ENCODE peak calls at places on chromosomes 11 and 22, in ten cellular contexts. One of them, this sample, is unnamed.

GRCh38 chr11:35267504-35267903 is 128.5 kb downstream of the CD44 start:
- DNase-seq in suprapubic skin: no peak
- DNase-seq in K562: no peak
- DNase-seq in ovary: no peak
- DNase-seq in kidney epithelial cell: peak; percentile 52
- DNase-seq in tibial artery: no peak
- DNase-seq in CD8-positive, alpha-beta T cell: no peak
- DNase-seq in HCT116: no peak
- DNase-seq in upper lobe of left lung: no peak
- DNase-seq in spleen: no peak
- DNase-seq in this sample: no peak

GRCh38 chr11:72860592-72860991 is 46.4 kb downstream of the ATG16L2 start:
- DNase-seq in suprapubic skin: no peak
- DNase-seq in K562: no peak
- DNase-seq in ovary: no peak
- DNase-seq in kidney epithelial cell: no peak
- DNase-seq in tibial artery: no peak
- DNase-seq in CD8-positive, alpha-beta T cell: no peak
- DNase-seq in HCT116: no peak
- DNase-seq in upper lobe of left lung: peak; percentile 45
- DNase-seq in spleen: no peak
- DNase-seq in this sample: no peak

GRCh38 chr11:126061707-126062678 is 673 bp downstream of the CDON start:
- DNase-seq in suprapubic skin: peak; percentile 85
- DNase-seq in K562: no peak
- DNase-seq in ovary: peak; percentile 77
- DNase-seq in kidney epithelial cell: no peak
- DNase-seq in tibial artery: peak; percentile 45
- DNase-seq in CD8-positive, alpha-beta T cell: no peak
- DNase-seq in HCT116: peak; percentile 23
- DNase-seq in upper lobe of left lung: peak; percentile 51
- DNase-seq in spleen: peak; percentile 86
- DNase-seq in this sample: no peak

GRCh38 chr22:17281026-17281809 is 62.0 kb upstream of the ADA2 start:
- DNase-seq in suprapubic skin: no peak
- DNase-seq in K562: no peak
- DNase-seq in ovary: no peak
- DNase-seq in kidney epithelial cell: no peak
- DNase-seq in tibial artery: no peak
- DNase-seq in CD8-positive, alpha-beta T cell: no peak
- DNase-seq in HCT116: no peak
- DNase-seq in upper lobe of left lung: no peak
- DNase-seq in spleen: peak; percentile 54
- DNase-seq in this sample: no peak

GRCh38 chr11:69479591-69480271 is 1.7 kb upstream of the LINC01488 start:
- DNase-seq in suprapubic skin: no peak
- DNase-seq in K562: no peak
- DNase-seq in ovary: no peak
- DNase-seq in kidney epithelial cell: no peak
- DNase-seq in tibial artery: peak; percentile 44
- DNase-seq in CD8-positive, alpha-beta T cell: no peak
- DNase-seq in HCT116: no peak
- DNase-seq in upper lobe of left lung: no peak
- DNase-seq in spleen: peak; percentile 70
- DNase-seq in this sample: no peak

GRCh38 chr11:11036185-11037161 is 178.6 kb upstream of the ZBED5 start:
- DNase-seq in suprapubic skin: no peak
- DNase-seq in K562: peak; percentile 42
- DNase-seq in ovary: no peak
- DNase-seq in kidney epithelial cell: peak; percentile 43
- DNase-seq in tibial artery: no peak
- DNase-seq in CD8-positive, alpha-beta T cell: no peak
- DNase-seq in HCT116: peak; percentile 64
- DNase-seq in upper lobe of left lung: peak; percentile 26
- DNase-seq in spleen: no peak
- DNase-seq in this sample: no peak

GRCh38 chr11:68146704-68147474 is 25.7 kb upstream of the CHKA start:
- DNase-seq in suprapubic skin: no peak
- DNase-seq in K562: peak; percentile 81
- DNase-seq in ovary: no peak
- DNase-seq in kidney epithelial cell: no peak
- DNase-seq in tibial artery: no peak
- DNase-seq in CD8-positive, alpha-beta T cell: no peak
- DNase-seq in HCT116: no peak
- DNase-seq in upper lobe of left lung: peak; percentile 79
- DNase-seq in spleen: no peak
- DNase-seq in this sample: no peak

GRCh38 chr11:105130189-105130813 is 9.3 kb downstream of the CARD18 start:
- DNase-seq in suprapubic skin: no peak
- DNase-seq in K562: no peak
- DNase-seq in ovary: no peak
- DNase-seq in kidney epithelial cell: no peak
- DNase-seq in tibial artery: no peak
- DNase-seq in CD8-positive, alpha-beta T cell: no peak
- DNase-seq in HCT116: no peak
- DNase-seq in upper lobe of left lung: no peak
- DNase-seq in spleen: peak; percentile 44
- DNase-seq in this sample: no peak

GRCh38 chr22:35425971-35426800 is 26.2 kb downstream of the MCM5 start:
- DNase-seq in suprapubic skin: no peak
- DNase-seq in K562: no peak
- DNase-seq in ovary: no peak
- DNase-seq in kidney epithelial cell: no peak
- DNase-seq in tibial artery: no peak
- DNase-seq in CD8-positive, alpha-beta T cell: no peak
- DNase-seq in HCT116: no peak
- DNase-seq in upper lobe of left lung: no peak
- DNase-seq in spleen: no peak
- DNase-seq in this sample: no peak

DNA sequence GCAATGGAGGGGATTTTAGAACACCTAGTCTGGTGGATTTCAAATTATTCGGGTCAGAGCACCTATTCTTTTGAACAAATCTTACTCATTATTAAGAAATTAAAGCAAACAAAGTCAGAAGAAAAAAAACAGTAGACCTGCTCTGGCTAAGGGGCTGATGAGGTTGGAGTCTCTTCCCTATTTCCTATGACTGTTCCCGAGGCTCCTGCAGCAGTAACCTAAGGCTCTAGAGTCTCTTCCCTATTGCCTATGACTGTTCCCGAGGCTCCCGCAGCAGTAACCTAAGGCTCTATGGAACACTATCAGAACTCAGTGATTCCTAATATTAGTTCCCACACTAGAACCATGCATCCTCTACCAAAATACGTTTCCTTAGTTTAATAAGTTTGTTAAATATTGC is 607.9 kb downstream of the NTM start:
- DNase-seq in suprapubic skin: no peak
- DNase-seq in K562: no peak
- DNase-seq in ovary: no peak
- DNase-seq in kidney epithelial cell: no peak
- DNase-seq in tibial artery: no peak
- DNase-seq in CD8-positive, alpha-beta T cell: no peak
- DNase-seq in HCT116: no peak
- DNase-seq in upper lobe of left lung: no peak
- DNase-seq in spleen: no peak
- DNase-seq in this sample: no peak
- H3K36me3 ChIP-seq in suprapubic skin: no peaks in the 10 kb centered on the region
- H3K36me3 ChIP-seq in K562: no peaks in the 10 kb centered on the region
- H3K36me3 ChIP-seq in ovary: no peaks in the 10 kb centered on the region
- H3K36me3 ChIP-seq in kidney epithelial cell: no peaks in the 10 kb centered on the region
- H3K36me3 ChIP-seq in tibial artery: no peaks in the 10 kb centered on the region
- H3K36me3 ChIP-seq in CD8-positive, alpha-beta T cell: no peaks in the 10 kb centered on the region
- H3K36me3 ChIP-seq in HCT116: no peaks in the 10 kb centered on the region
- H3K36me3 ChIP-seq in upper lobe of left lung: no peaks in the 10 kb centered on the region
- H3K36me3 ChIP-seq in spleen: no peaks in the 10 kb centered on the region
- H3K36me3 ChIP-seq in this sample: no peaks in the 10 kb centered on the region

GRCh38 chr11:134363592-134363991 is 31.8 kb downstream of the GLB1L2 start:
- DNase-seq in suprapubic skin: peak; percentile 13
- DNase-seq in K562: no peak
- DNase-seq in ovary: no peak
- DNase-seq in kidney epithelial cell: no peak
- DNase-seq in tibial artery: no peak
- DNase-seq in CD8-positive, alpha-beta T cell: no peak
- DNase-seq in HCT116: no peak
- DNase-seq in upper lobe of left lung: no peak
- DNase-seq in spleen: peak; percentile 49
- DNase-seq in this sample: no peak
- TF ChIP-seq CTCF in suprapubic skin: no peak
- TF ChIP-seq CTCF in K562: no peak
- TF ChIP-seq CTCF in ovary: no peak
- TF ChIP-seq CTCF in kidney epithelial cell: no peak
- TF ChIP-seq CTCF in tibial artery: no peak
- TF ChIP-seq CTCF in CD8-positive, alpha-beta T cell: no peak
- TF ChIP-seq CTCF in HCT116: no peak
- TF ChIP-seq CTCF in upper lobe of left lung: no peak
- TF ChIP-seq CTCF in spleen: no peak
- TF ChIP-seq CTCF in this sample: no peak

GRCh38 chr11:65968600-65969482 is 7.3 kb downstream of the SART1 start:
- DNase-seq in suprapubic skin: no peak
- DNase-seq in K562: no peak
- DNase-seq in ovary: no peak
- DNase-seq in kidney epithelial cell: no peak
- DNase-seq in tibial artery: no peak
- DNase-seq in CD8-positive, alpha-beta T cell: no peak
- DNase-seq in HCT116: no peak
- DNase-seq in upper lobe of left lung: peak; percentile 82
- DNase-seq in spleen: no peak
- DNase-seq in this sample: no peak

GRCh38 chr11:65975771-65976170 is 14.2 kb downstream of the SART1 start:
- DNase-seq in suprapubic skin: no peak
- DNase-seq in K562: no peak
- DNase-seq in ovary: no peak
- DNase-seq in kidney epithelial cell: no peak
- DNase-seq in tibial artery: no peak
- DNase-seq in CD8-positive, alpha-beta T cell: no peak
- DNase-seq in HCT116: no peak
- DNase-seq in upper lobe of left lung: no peak
- DNase-seq in spleen: no peak
- DNase-seq in this sample: no peak

GRCh38 chr11:65976216-65977176 is 15.0 kb downstream of the SART1 start:
- DNase-seq in suprapubic skin: no peak
- DNase-seq in K562: no peak
- DNase-seq in ovary: no peak
- DNase-seq in kidney epithelial cell: no peak
- DNase-seq in tibial artery: no peak
- DNase-seq in CD8-positive, alpha-beta T cell: no peak
- DNase-seq in HCT116: no peak
- DNase-seq in upper lobe of left lung: no peak
- DNase-seq in spleen: no peak
- DNase-seq in this sample: no peak

GRCh38 chr11:65973439-65974110 is 12.0 kb downstream of the SART1 start:
- DNase-seq in suprapubic skin: no peak
- DNase-seq in K562: no peak
- DNase-seq in ovary: no peak
- DNase-seq in kidney epithelial cell: no peak
- DNase-seq in tibial artery: no peak
- DNase-seq in CD8-positive, alpha-beta T cell: no peak
- DNase-seq in HCT116: no peak
- DNase-seq in upper lobe of left lung: no peak
- DNase-seq in spleen: no peak
- DNase-seq in this sample: no peak

GRCh38 chr11:65972116-65972515 is 10.6 kb downstream of the SART1 start:
- DNase-seq in suprapubic skin: no peak
- DNase-seq in K562: no peak
- DNase-seq in ovary: peak; percentile 3
- DNase-seq in kidney epithelial cell: no peak
- DNase-seq in tibial artery: no peak
- DNase-seq in CD8-positive, alpha-beta T cell: no peak
- DNase-seq in HCT116: no peak
- DNase-seq in upper lobe of left lung: no peak
- DNase-seq in spleen: no peak
- DNase-seq in this sample: no peak
- H3K36me3 ChIP-seq in suprapubic skin: peaks cover 64% of the 10 kb centered on the region
- H3K36me3 ChIP-seq in K562: peaks cover 68% of the 10 kb centered on the region
- H3K36me3 ChIP-seq in ovary: no peaks in the 10 kb centered on the region
- H3K36me3 ChIP-seq in kidney epithelial cell: peaks cover 2% of the 10 kb centered on the region
- H3K36me3 ChIP-seq in tibial artery: peaks cover 56% of the 10 kb centered on the region
- H3K36me3 ChIP-seq in CD8-positive, alpha-beta T cell: peaks cover 19% of the 10 kb centered on the region
- H3K36me3 ChIP-seq in HCT116: peaks cover 14% of the 10 kb centered on the region
- H3K36me3 ChIP-seq in upper lobe of left lung: peaks cover 8% of the 10 kb centered on the region
- H3K36me3 ChIP-seq in spleen: no peaks in the 10 kb centered on the region
- H3K36me3 ChIP-seq in this sample: peaks cover 21% of the 10 kb centered on the region

GRCh38 chr11:75077316-75077715 is 19.4 kb downstream of the OR2AT4 start:
- DNase-seq in suprapubic skin: no peak
- DNase-seq in K562: no peak
- DNase-seq in ovary: no peak
- DNase-seq in kidney epithelial cell: no peak
- DNase-seq in tibial artery: no peak
- DNase-seq in CD8-positive, alpha-beta T cell: no peak
- DNase-seq in HCT116: no peak
- DNase-seq in upper lobe of left lung: no peak
- DNase-seq in spleen: no peak
- DNase-seq in this sample: no peak

GRCh38 chr11:75072582-75072981 is 24.1 kb downstream of the OR2AT4 start:
- DNase-seq in suprapubic skin: no peak
- DNase-seq in K562: no peak
- DNase-seq in ovary: no peak
- DNase-seq in kidney epithelial cell: no peak
- DNase-seq in tibial artery: no peak
- DNase-seq in CD8-positive, alpha-beta T cell: no peak
- DNase-seq in HCT116: no peak
- DNase-seq in upper lobe of left lung: no peak
- DNase-seq in spleen: no peak
- DNase-seq in this sample: no peak

GRCh38 chr11:75078233-75078632 is 18.4 kb downstream of the OR2AT4 start:
- DNase-seq in suprapubic skin: no peak
- DNase-seq in K562: no peak
- DNase-seq in ovary: no peak
- DNase-seq in kidney epithelial cell: no peak
- DNase-seq in tibial artery: no peak
- DNase-seq in CD8-positive, alpha-beta T cell: no peak
- DNase-seq in HCT116: peak; percentile 3
- DNase-seq in upper lobe of left lung: no peak
- DNase-seq in spleen: no peak
- DNase-seq in this sample: no peak

GRCh38 chr11:75069473-75069872 is 27.2 kb downstream of the OR2AT4 start:
- DNase-seq in suprapubic skin: no peak
- DNase-seq in K562: no peak
- DNase-seq in ovary: no peak
- DNase-seq in kidney epithelial cell: no peak
- DNase-seq in tibial artery: no peak
- DNase-seq in CD8-positive, alpha-beta T cell: no peak
- DNase-seq in HCT116: no peak
- DNase-seq in upper lobe of left lung: no peak
- DNase-seq in spleen: no peak
- DNase-seq in this sample: no peak

DNA sequence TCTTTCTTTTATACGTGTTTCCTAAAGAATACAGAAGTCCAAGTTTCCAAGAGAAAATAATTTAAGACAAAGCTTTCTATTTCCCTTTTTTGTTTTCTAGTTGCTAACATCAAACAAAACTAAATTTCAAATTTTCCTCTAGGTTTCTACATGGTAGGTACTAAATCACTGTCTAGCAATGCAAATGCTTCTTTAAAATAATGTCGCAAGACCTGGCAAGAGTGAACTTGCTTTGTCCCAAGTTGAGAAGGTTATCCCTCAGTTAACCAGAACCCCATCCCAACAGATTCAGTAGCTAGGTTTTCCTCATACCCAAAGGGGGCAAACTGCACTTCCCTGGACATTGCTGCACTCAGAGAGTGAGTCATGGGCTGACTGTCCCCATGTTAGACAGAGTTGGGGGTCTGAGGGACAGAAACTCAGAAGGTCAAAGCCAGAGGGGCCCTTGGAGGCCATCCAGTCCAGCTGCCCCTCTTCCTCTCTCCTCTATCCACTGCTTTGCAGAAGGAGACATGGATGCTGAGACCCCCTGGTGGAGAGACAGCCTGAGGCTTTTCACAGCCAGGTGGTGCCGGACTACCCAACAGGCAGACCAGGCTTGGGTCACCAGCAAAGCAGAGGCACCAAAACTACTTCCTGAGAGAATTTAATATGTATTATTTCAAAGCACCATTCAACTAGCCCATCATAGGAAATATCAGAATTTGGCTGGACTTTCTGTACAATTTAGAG is 23.1 kb downstream of the OR2AT4 start:
- DNase-seq in suprapubic skin: no peak
- DNase-seq in K562: peak; percentile 30
- DNase-seq in ovary: no peak
- DNase-seq in kidney epithelial cell: no peak
- DNase-seq in tibial artery: no peak
- DNase-seq in CD8-positive, alpha-beta T cell: no peak
- DNase-seq in HCT116: no peak
- DNase-seq in upper lobe of left lung: no peak
- DNase-seq in spleen: no peak
- DNase-seq in this sample: no peak
- TF ChIP-seq CTCF in suprapubic skin: no peak
- TF ChIP-seq CTCF in K562: peak; percentile 59
- TF ChIP-seq CTCF in ovary: no peak
- TF ChIP-seq CTCF in kidney epithelial cell: peak; percentile 33
- TF ChIP-seq CTCF in tibial artery: no peak
- TF ChIP-seq CTCF in CD8-positive, alpha-beta T cell: no peak
- TF ChIP-seq CTCF in HCT116: peak; percentile 33
- TF ChIP-seq CTCF in upper lobe of left lung: no peak
- TF ChIP-seq CTCF in spleen: no peak
- TF ChIP-seq CTCF in this sample: no peak